ENCODE peak calls at places on chromosomes 4 and X, in four cellular contexts. S is K562, T is H1, P is HepG2. O is an unnamed sample.
A peak's percentile ranks its signal among the peaks of the same experiment; 100 is the strongest.

GRCh38 chr4:137124278-137124932 is 407.9 kb downstream of the PCDH18 start:
- DNase-seq in S (peak; percentile 3), T (no peak), P (peak; percentile 17), O (peak; percentile 1)

GRCh38 chr4:54498661-54499111 is 159.1 kb upstream of the KIT start:
- DNase-seq in S (no peak), T (no peak), P (no peak), O (no peak)

GRCh38 chrX:19541196-19541595 is 25.9 kb upstream of the MAP3K15 start:
- DNase-seq in S (no peak), T (no peak), P (no peak), O (no peak)

GRCh38 chr4:47852121-47852520 is 14.3 kb upstream of the CORIN start:
- DNase-seq in S (no peak), T (no peak), P (no peak), O (no peak)

GRCh38 chr4:17578482-17578891 is 1.5 kb downstream of the LAP3 start:
- DNase-seq in S (no peak), T (no peak), P (no peak), O (peak; percentile 34)

GRCh38 chr4:142434519-142435224 is 411.4 kb downstream of the INPP4B start:
- DNase-seq in S (no peak), T (no peak), P (no peak), O (no peak)

GRCh38 chr4:86670739-86671138 is 76.6 kb downstream of the PTPN13 start:
- DNase-seq in S (no peak), T (no peak), P (no peak), O (no peak)

GRCh38 chrX:78123190-78123589 is 16.3 kb downstream of the TAF9B start:
- DNase-seq in S (no peak), T (no peak), P (no peak), O (no peak)

GRCh38 chr4:170259631-170260153 is 169.9 kb upstream of the AADAT start:
- DNase-seq in S (peak; percentile 76), T (peak; percentile 89), P (peak; percentile 92), O (peak; percentile 65)

GRCh38 chrX:65406532-65406931 is 128.1 kb downstream of the LAS1L start:
- DNase-seq in S (no peak), T (peak; percentile 49), P (no peak), O (no peak)

GRCh38 chrX:6262959-6263358 is 34.3 kb upstream of the NLGN4X start:
- DNase-seq in S (no peak), T (no peak), P (no peak), O (no peak)

GRCh38 chr4:4426511-4427477 is 39.9 kb downstream of the NSG1 start:
- DNase-seq in S (no peak), T (peak; percentile 79), P (no peak), O (no peak)

GRCh38 chr4:151894246-151894645 is 133.4 kb upstream of the GATB start:
- DNase-seq in S (no peak), T (no peak), P (no peak), O (no peak)

GRCh38 chr4:1577818-1578217 is 106.3 kb downstream of the FAM53A start:
- DNase-seq in S (no peak), T (no peak), P (no peak), O (no peak)
- TF ChIP-seq ATF2 in S (no peak), T (no peak), P (no peak), O (no peak)

DNA sequence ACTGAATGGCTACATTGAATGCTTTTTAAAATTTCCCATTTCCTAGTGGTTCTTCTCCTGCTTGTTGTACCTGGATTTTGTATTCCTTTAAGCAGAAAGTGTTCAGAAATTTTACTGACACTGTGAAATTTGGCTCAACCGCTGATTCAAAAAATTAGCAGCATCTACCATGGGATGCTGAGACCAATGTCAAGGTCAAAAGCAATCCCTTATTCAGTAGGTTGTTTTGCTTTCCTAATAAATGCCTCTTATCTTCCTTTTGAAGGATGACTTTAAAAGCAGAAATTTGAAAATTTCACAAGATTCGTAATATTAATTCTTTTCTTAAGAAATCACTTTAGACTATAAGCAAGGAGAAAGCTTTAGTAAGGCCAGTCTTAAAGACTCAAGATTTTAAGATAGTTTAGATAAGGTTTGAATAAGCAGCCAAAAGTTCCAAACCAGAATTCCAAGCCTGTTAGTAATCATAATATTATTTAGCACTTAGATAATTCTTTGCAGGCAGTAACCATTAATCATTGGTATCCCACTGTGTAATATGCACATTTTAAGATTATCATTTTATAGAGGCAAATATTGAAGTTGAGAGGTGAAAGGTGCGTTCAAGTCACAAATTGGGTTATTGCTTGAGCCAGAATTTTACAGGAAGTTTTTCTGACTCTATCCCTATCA is 508.8 kb downstream of the ANKRD50 start:
- DNase-seq in S (no peak), T (no peak), P (no peak), O (no peak)
- TF ChIP-seq POLR2AphosphoS5 in S (no peak), T (no peak), P (no peak), O (no peak)

GRCh38 chr4:88276952-88277710 is 7.2 kb downstream of the PPM1K start:
- DNase-seq in S (no peak), T (no peak), P (no peak), O (no peak)

GRCh38 chr4:88275949-88276515 is 8.3 kb downstream of the PPM1K start:
- DNase-seq in S (no peak), T (no peak), P (no peak), O (no peak)

GRCh38 chr4:88277711-88278025 is 6.7 kb downstream of the PPM1K start:
- DNase-seq in S (no peak), T (no peak), P (no peak), O (no peak)

GRCh38 chr4:88280228-88280795 is 4.0 kb downstream of the PPM1K start:
- DNase-seq in S (no peak), T (no peak), P (no peak), O (no peak)

GRCh38 chr4:88275516-88275915 is 8.8 kb downstream of the PPM1K start:
- DNase-seq in S (no peak), T (no peak), P (no peak), O (no peak)
- TF ChIP-seq ATF2 in S (no peak), T (no peak), P (no peak), O (no peak)

GRCh38 chr4:40197879-40198689 is 1.3 kb downstream of the RHOH start:
- DNase-seq in S (peak; percentile 88), T (no peak), P (no peak), O (no peak)

GRCh38 chr4:40194602-40195161 is 2.1 kb upstream of the RHOH start:
- DNase-seq in S (peak; percentile 62), T (no peak), P (peak; percentile 36), O (no peak)

GRCh38 chr4:40195182-40196177 is 1.4 kb upstream of the RHOH start:
- DNase-seq in S (no peak), T (no peak), P (no peak), O (no peak)

GRCh38 chr4:40196260-40196659 is 571 bp upstream of the RHOH start:
- DNase-seq in S (no peak), T (no peak), P (no peak), O (no peak)

DNA sequence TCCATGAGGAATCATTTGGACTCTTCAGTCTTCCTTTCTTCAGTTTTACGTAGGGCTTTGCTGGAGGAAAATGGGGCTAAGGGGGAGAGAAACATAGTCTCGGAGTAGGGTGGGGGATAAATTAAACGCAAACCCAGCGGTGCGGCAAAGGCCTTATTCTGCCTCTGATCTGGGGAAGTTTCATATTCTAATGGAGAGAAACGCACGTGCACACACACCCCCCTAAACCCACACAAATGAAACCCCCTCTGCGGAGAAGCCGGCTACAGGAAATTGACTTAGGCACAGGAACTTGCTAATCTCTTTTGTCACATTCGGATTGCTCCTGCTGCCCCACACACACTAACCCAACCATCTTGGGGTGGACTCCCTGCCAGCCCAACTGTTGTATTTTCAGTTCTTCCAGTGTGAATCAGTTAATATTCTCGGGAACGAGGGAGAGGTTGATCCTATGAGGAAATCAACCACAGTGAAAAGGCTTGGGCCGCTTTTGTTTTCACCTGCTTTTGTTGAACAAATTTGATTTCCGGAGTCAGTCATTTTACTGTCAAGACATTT is at the start of gene RHOH:
- DNase-seq in S (peak; percentile 69), T (peak; percentile 58), P (no peak), O (no peak)
- TF ChIP-seq POLR2AphosphoS5 in S (no peak), T (peak; percentile 19), P (no peak), O (peak; percentile 99)

DNA sequence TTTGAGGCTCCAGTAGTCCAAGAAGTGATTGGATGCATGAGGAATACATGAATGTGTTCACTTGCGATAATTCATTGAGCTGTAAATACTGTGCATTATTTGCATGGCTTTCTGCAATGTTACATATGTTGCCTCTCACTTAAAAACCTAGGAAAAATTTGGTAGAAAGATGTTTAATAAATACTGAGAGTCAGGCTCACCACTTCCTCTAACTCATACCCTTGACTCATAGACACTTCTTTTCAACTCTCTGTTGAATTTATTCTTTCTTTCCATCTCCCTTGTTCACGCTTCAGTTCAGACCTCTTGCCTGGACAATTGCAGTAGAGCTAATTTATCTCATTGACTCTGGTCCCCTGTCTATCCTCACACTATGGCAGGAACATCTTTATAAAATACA is 35.8 kb upstream of the LEF1 start:
- DNase-seq in S (no peak), T (no peak), P (no peak), O (no peak)
- TF ChIP-seq ATF2 in S (no peak), T (no peak), P (no peak), O (no peak)

GRCh38 chr4:89363786-89364185 is 56.2 kb upstream of the GPRIN3 start:
- DNase-seq in S (no peak), T (no peak), P (no peak), O (no peak)
- TF ChIP-seq POLR2AphosphoS5 in S (no peak), T (no peak), P (no peak), O (no peak)

GRCh38 chr4:121233982-121234381 is 69.9 kb upstream of the TNIP3 start:
- DNase-seq in S (no peak), T (no peak), P (no peak), O (no peak)
- TF ChIP-seq ATF2 in S (no peak), T (no peak), P (no peak), O (no peak)

GRCh38 chrX:31508338-31508737 is 436.5 kb upstream of the FTHL17 start:
- DNase-seq in S (no peak), T (no peak), P (peak; percentile 8), O (no peak)
- TF ChIP-seq POLR2AphosphoS5 in S (no peak), T (no peak), P (no peak), O (no peak)